ENCODE peak calls at places on chromosomes 6 and 20, in seven cellular contexts. Q, O, C, P, Y, S and E are unnamed samples.

GRCh38 chr6:18820725-18821124 is 433.6 kb downstream of the RNF144B start:
- DNase-seq in Y (no peak), P (no peak), S (no peak), C (no peak), Q (no peak), O (no peak), E (no peak)

GRCh38 chr6:63839485-63839884 is 203.9 kb downstream of the PHF3 start:
- DNase-seq in Q (no peak), O (no peak), C (no peak), S (no peak), P (no peak), Y (no peak), E (no peak)

GRCh38 chr20:36339646-36340592 is 33.8 kb downstream of the DLGAP4 start:
- DNase-seq in O (no peak), C (no peak), Y (no peak), Q (no peak), S (no peak), P (no peak), E (no peak)

GRCh38 chr6:128806274-128806673 is 76.7 kb upstream of the LAMA2 start:
- DNase-seq in Q (no peak), O (no peak), S (no peak), Y (no peak), P (no peak), C (no peak), E (no peak)

GRCh38 chr20:57076202-57076651 is 190.2 kb downstream of the BMP7 start:
- DNase-seq in C (no peak), Y (no peak), O (no peak), P (peak), S (no peak), Q (no peak), E (no peak)

GRCh38 chr6:129748901-129749748 is 39.1 kb upstream of the ARHGAP18 start:
- DNase-seq in S (no peak), C (peak), O (no peak), Y (no peak), P (no peak), Q (no peak), E (no peak)

GRCh38 chr20:58150772-58151171 is 77.7 kb downstream of the ANKRD60 start:
- DNase-seq in C (no peak), Y (no peak), S (peak), P (no peak), O (peak), Q (no peak), E (no peak)

GRCh38 chr6:47519279-47519678 is 41.7 kb downstream of the CD2AP start:
- DNase-seq in S (no peak), C (no peak), Q (no peak), P (peak), O (no peak), Y (no peak), E (no peak)

GRCh38 chr20:58125726-58126125 is 102.7 kb downstream of the ANKRD60 start:
- DNase-seq in O (no peak), S (no peak), Q (no peak), P (no peak), C (no peak), Y (no peak), E (no peak)

GRCh38 chr6:98047881-98048280 is 764.9 kb upstream of the MMS22L start:
- DNase-seq in C (no peak), Y (no peak), O (no peak), Q (no peak), P (no peak), S (no peak), E (no peak)

GRCh38 chr20:20699144-20699543 is 13.3 kb downstream of the RALGAPA2 start:
- DNase-seq in O (no peak), S (no peak), Q (no peak), P (peak), Y (no peak), C (no peak), E (no peak)

DNA sequence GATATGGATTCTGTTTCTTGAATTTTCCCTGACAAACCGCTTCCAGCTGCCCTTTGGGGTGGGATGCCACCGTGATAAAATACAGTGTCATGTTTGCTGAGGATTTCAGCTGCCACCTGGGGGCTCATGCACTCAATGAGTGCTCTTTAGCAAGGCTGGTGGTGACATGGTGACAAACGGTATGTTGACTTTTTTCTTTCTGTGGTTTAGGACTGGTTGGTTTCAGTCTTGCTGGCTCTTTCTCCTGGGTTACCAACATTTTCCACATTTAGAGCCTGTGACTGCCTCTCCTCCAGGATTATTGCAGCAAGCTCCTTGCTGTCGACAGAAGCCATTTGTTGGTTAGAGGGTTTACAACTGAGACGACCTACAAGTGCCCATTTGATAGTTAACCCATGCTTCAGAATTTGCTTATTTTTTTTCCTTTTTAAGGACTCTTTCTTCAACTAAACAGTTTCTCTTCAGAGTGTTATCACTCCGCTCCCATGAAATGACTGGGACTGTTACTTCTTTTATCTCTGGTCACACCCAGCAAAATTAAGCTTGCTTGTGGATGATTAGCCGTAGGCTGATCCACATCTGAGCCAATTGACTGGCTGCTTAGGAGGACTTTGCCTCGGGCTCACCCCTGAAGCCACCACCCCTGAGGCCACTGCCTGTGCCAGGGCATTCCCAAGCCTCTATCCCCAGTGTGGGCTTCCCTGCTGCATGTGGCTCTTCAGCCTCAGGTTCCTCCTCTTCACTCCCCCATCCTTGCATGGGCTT is 48.4 kb upstream of the CDYL start:
- DNase-seq in Q (no peak), P (peak), Y (no peak), S (peak), O (no peak), C (no peak), E (peak)
- TF ChIP-seq JUND in Q (no peak), P (no peak), Y (no peak), S (peak), O (no peak), C (no peak), E (no peak)

GRCh38 chr6:111653434-111653833 is 47.8 kb upstream of the TRAF3IP2 start:
- DNase-seq in S (no peak), O (no peak), Y (no peak), P (no peak), Q (no peak), C (no peak), E (no peak)

GRCh38 chr6:111650049-111650448 is 44.4 kb upstream of the TRAF3IP2 start:
- DNase-seq in Y (no peak), Q (no peak), O (no peak), C (no peak), S (no peak), P (no peak), E (no peak)

GRCh38 chr6:111653961-111654360 is 48.3 kb upstream of the TRAF3IP2 start:
- DNase-seq in Y (no peak), Q (no peak), C (no peak), O (no peak), S (no peak), P (no peak), E (no peak)

GRCh38 chr6:111648100-111648499 is 42.4 kb upstream of the TRAF3IP2 start:
- DNase-seq in Y (no peak), C (no peak), O (no peak), Q (no peak), P (no peak), S (no peak), E (no peak)

DNA sequence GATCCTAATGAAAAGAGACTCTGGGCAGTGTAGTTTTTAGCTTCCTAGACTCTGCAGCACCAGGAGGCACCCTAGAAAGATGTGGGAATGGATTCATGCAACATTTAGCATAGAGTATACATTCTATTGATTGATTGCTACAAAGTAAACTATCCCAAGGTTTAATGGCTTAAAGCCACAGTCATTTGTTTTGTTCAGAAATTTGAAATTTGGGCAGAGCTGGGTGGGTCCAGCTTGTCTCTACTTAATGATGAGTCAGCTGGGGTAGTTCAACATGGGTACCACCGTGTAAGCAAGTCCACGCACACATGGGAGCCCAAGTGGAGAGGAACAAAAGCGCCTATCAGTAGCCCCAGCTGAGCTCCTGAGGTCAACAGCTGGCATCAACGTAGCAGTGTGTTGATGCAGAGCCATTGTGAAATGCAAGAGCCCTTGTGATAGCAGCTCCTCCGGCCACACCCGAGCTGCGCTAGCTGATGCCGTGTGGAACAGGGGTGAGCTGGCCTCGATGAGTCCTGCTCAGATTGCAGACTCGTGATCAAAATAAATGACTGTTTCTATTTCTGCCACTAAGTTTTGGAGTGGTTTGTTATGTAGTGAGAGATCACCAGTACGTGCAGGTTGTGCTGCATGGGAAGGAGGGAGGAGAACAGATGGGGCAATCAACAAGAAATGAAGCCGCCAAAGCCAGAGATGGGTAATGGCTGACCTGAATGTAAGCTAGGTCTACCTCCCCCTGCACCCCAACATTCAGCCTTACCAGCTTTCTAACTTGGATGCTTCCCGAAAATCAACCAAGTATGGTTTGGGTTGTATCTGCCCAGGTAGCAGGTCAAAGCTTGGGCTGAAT is 45.7 kb upstream of the TRAF3IP2 start:
- DNase-seq in S (no peak), C (no peak), Q (no peak), O (no peak), P (no peak), Y (no peak), E (no peak)
- TF ChIP-seq JUND in S (no peak), C (no peak), Q (no peak), O (no peak), P (no peak), Y (no peak), E (no peak)

GRCh38 chr6:37820713-37821069 is 1.2 kb downstream of the ZFAND3 start:
- DNase-seq in C (no peak), Y (no peak), P (no peak), S (no peak), O (no peak), Q (no peak), E (peak)
- TF ChIP-seq JUND in C (no peak), Y (no peak), P (no peak), S (no peak), O (no peak), Q (no peak), E (no peak)

GRCh38 chr6:126033696-126034095 is 47.4 kb downstream of the TRMT11 start:
- DNase-seq in Q (peak), P (peak), S (peak), C (no peak), O (no peak), Y (no peak), E (peak)
- TF ChIP-seq JUND in Q (no peak), P (no peak), S (no peak), C (no peak), O (no peak), Y (no peak), E (no peak)

GRCh38 chr6:104126621-104127020 is 733.1 kb downstream of the HACE1 start:
- DNase-seq in C (no peak), S (no peak), Y (no peak), O (no peak), Q (no peak), P (no peak), E (no peak)

GRCh38 chr6:104118274-104118673 is 741.4 kb downstream of the HACE1 start:
- DNase-seq in Q (no peak), O (no peak), Y (no peak), S (no peak), P (no peak), C (peak), E (no peak)

GRCh38 chr6:104123227-104123626 is 736.5 kb downstream of the HACE1 start:
- DNase-seq in P (no peak), C (no peak), O (no peak), Y (no peak), S (no peak), Q (no peak), E (no peak)
- TF ChIP-seq JUND in P (no peak), C (no peak), O (no peak), Y (no peak), S (no peak), Q (no peak), E (no peak)

DNA sequence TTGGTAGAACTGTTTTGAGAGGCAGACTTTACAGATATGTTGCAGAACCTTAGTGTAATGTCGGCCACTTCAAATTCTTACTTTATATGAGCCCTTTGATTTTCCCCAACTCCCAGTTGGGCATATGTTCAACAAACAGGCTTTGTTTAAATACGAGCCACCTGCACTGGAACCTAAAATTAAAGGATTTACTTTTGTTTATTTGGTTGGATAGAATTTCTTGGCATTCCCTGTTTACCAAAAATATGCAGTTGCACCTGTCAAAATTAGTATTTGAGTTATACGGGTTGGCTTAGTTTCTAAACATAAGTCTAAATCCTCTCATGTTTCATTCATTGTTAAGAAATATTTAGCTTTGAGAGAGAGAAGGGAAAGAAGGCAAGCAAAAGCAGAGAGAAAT is 2.4 kb upstream of the GLYATL3 start:
- DNase-seq in O (no peak), Y (no peak), Q (no peak), S (no peak), P (no peak), C (no peak), E (no peak)
- TF ChIP-seq JUND in O (no peak), Y (no peak), Q (no peak), S (no peak), P (no peak), C (no peak), E (no peak)

GRCh38 chr6:163764565-163764964 is 350.0 kb downstream of the QKI start:
- DNase-seq in Y (no peak), P (no peak), Q (no peak), C (no peak), O (no peak), S (no peak), E (no peak)

GRCh38 chr6:163766936-163767335 is 352.4 kb downstream of the QKI start:
- DNase-seq in Q (no peak), O (no peak), Y (no peak), S (no peak), P (no peak), C (no peak), E (no peak)

GRCh38 chr6:163761491-163761890 is 347.0 kb downstream of the QKI start:
- DNase-seq in S (no peak), Q (no peak), Y (no peak), C (no peak), P (no peak), O (no peak), E (no peak)

GRCh38 chr6:163768905-163769304 is 354.4 kb downstream of the QKI start:
- DNase-seq in O (no peak), C (no peak), Q (no peak), P (no peak), S (no peak), Y (no peak), E (no peak)

GRCh38 chr6:163765326-163765725 is 350.8 kb downstream of the QKI start:
- DNase-seq in Y (no peak), O (no peak), Q (no peak), S (no peak), P (no peak), C (no peak), E (no peak)
- TF ChIP-seq JUND in Y (no peak), O (no peak), Q (no peak), S (no peak), P (no peak), C (no peak), E (no peak)